ENCODE peak calls at places on chromosomes 5 and 9, in five cellular contexts. C is ovary, I is HepG2, S is stomach, J is hepatocyte. D is an unnamed sample.

GRCh38 chr9:113675475-113675941 is 200.6 kb upstream of the ZNF618 start:
- DNase-seq in C (peak), I (no peak), S (peak), J (no peak), D (no peak)

GRCh38 chr9:131969469-131969989 is 110.1 kb downstream of the MED27 start:
- DNase-seq in C (no peak), I (no peak), S (no peak), J (no peak), D (no peak)

GRCh38 chr5:42005561-42006153 is 80.6 kb downstream of the FBXO4 start:
- DNase-seq in C (no peak), I (peak), S (no peak), J (peak), D (no peak)

GRCh38 chr5:14745753-14746152 is 81.2 kb downstream of the OTULIN start:
- DNase-seq in C (no peak), I (no peak), S (no peak), J (no peak), D (no peak)

GRCh38 chr5:131394128-131394527 is 130.3 kb downstream of the CDC42SE2 start:
- DNase-seq in C (no peak), I (no peak), S (peak), J (peak), D (no peak)

GRCh38 chr5:66963559-66963971 is 233.0 kb downstream of the CD180 start:
- DNase-seq in C (no peak), I (no peak), S (no peak), J (peak), D (no peak)

GRCh38 chr9:106718996-106719395 is 144.0 kb upstream of the ZNF462 start:
- DNase-seq in C (no peak), I (no peak), S (no peak), J (no peak), D (no peak)

GRCh38 chr9:134597041-134597913 is 44.3 kb upstream of the COL5A1 start:
- DNase-seq in C (no peak), I (no peak), S (no peak), J (no peak), D (peak)

GRCh38 chr9:109012009-109012875 is 1.1 kb downstream of the CTNNAL1 start:
- DNase-seq in C (peak), I (peak), S (peak), J (peak), D (peak)

GRCh38 chr5:158718738-158719505 is 380.8 kb downstream of the EBF1 start:
- DNase-seq in C (no peak), I (no peak), S (no peak), J (no peak), D (no peak)

GRCh38 chr5:69224520-69224919 is 10.2 kb upstream of the CDK7 start:
- DNase-seq in C (no peak), I (no peak), S (no peak), J (no peak), D (peak)

GRCh38 chr5:1948663-1949191 is 66.0 kb upstream of the IRX4 start:
- DNase-seq in C (no peak), I (no peak), S (no peak), J (no peak), D (no peak)

GRCh38 chr5:173859315-173860038 is 28.7 kb upstream of the CPEB4 start:
- DNase-seq in C (no peak), I (no peak), S (no peak), J (no peak), D (no peak)

GRCh38 chr5:23704176-23704855 is 196.9 kb downstream of the PRDM9 start:
- DNase-seq in C (no peak), I (no peak), S (no peak), J (no peak), D (no peak)

GRCh38 chr5:138654281-138654867 is 79.2 kb upstream of the HSPA9 start:
- DNase-seq in C (no peak), I (no peak), S (no peak), J (no peak), D (no peak)

GRCh38 chr9:84111726-84112125 is 131.1 kb downstream of the RMI1 start:
- DNase-seq in C (no peak), I (no peak), S (no peak), J (no peak), D (no peak)

GRCh38 chr5:72878854-72879253 is 62.4 kb downstream of the TNPO1 start:
- DNase-seq in C (no peak), I (no peak), S (no peak), J (no peak), D (no peak)

GRCh38 chr5:52692039-52692438 is 95.7 kb upstream of the ITGA1 start:
- DNase-seq in C (no peak), I (no peak), S (no peak), J (no peak), D (no peak)

GRCh38 chr9:125240649-125240999 is 519 bp downstream of the HSPA5 start:
- DNase-seq in C (no peak), I (peak), S (peak), J (no peak), D (no peak)

GRCh38 chr9:2461886-2462285 is 159.7 kb upstream of the VLDLR start:
- DNase-seq in C (no peak), I (no peak), S (no peak), J (no peak), D (no peak)

GRCh38 chr9:128103589-128103962 is 24.0 kb downstream of the PTGES2 start:
- DNase-seq in C (no peak), I (peak), S (no peak), J (peak), D (no peak)

GRCh38 chr5:34930870-34931269 is 1.5 kb downstream of the DNAJC21 start:
- DNase-seq in C (no peak), I (no peak), S (no peak), J (no peak), D (no peak)

GRCh38 chr9:124260769-124261603 is 3.2 kb downstream of the NEK6 start:
- DNase-seq in C (no peak), I (peak), S (peak), J (peak), D (no peak)

GRCh38 chr9:133355881-133356357 is 368 bp downstream of the SURF1 start:
- DNase-seq in C (no peak), I (no peak), S (no peak), J (no peak), D (no peak)

GRCh38 chr5:172492097-172492840 is 37.9 kb upstream of the SH3PXD2B start:
- DNase-seq in C (no peak), I (no peak), S (no peak), J (no peak), D (peak)

GRCh38 chr5:168802337-168802736 is 223.2 kb upstream of the PANK3 start:
- DNase-seq in C (no peak), I (no peak), S (no peak), J (no peak), D (no peak)

GRCh38 chr9:8070779-8071444 is 271.3 kb upstream of the DMAC1 start:
- DNase-seq in C (no peak), I (no peak), S (no peak), J (no peak), D (no peak)

GRCh38 chr5:128303593-128303992 is 220.0 kb downstream of the SLC12A2 start:
- DNase-seq in C (no peak), I (no peak), S (no peak), J (no peak), D (no peak)

GRCh38 chr9:91899611-91900010 is 50.4 kb downstream of the ROR2 start:
- DNase-seq in C (no peak), I (no peak), S (no peak), J (no peak), D (no peak)

GRCh38 chr5:122774861-122775712 is at the start of gene SNX2:
- DNase-seq in C (peak), I (peak), S (peak), J (peak), D (peak)

GRCh38 chr5:122776143-122776542 is 1.3 kb downstream of the SNX2 start:
- DNase-seq in C (no peak), I (no peak), S (no peak), J (no peak), D (no peak)

GRCh38 chr5:122774519-122774860 is 390 bp upstream of the SNX2 start:
- DNase-seq in C (no peak), I (no peak), S (no peak), J (no peak), D (no peak)

GRCh38 chr5:122773615-122774014 is 1.3 kb upstream of the SNX2 start:
- DNase-seq in C (no peak), I (peak), S (no peak), J (no peak), D (no peak)

GRCh38 chr5:122775713-122776084 is 819 bp downstream of the SNX2 start:
- DNase-seq in C (no peak), I (no peak), S (no peak), J (no peak), D (no peak)
- TF ChIP-seq CTCF in C (no peak), I (no peak), S (no peak), J (no peak), D (no peak)

GRCh38 chr5:5932824-5933223 is 445.5 kb downstream of the MED10 start:
- DNase-seq in C (no peak), I (no peak), S (no peak), J (no peak), D (no peak)

GRCh38 chr5:5929231-5929630 is 449.1 kb downstream of the MED10 start:
- DNase-seq in C (no peak), I (no peak), S (no peak), J (no peak), D (no peak)

GRCh38 chr5:5933651-5934050 is 444.7 kb downstream of the MED10 start:
- DNase-seq in C (no peak), I (no peak), S (no peak), J (no peak), D (no peak)
- TF ChIP-seq CTCF in C (no peak), I (peak), S (no peak), J (no peak), D (no peak)

GRCh38 chr5:9832921-9833320 is 202.8 kb upstream of the TAS2R1 start:
- DNase-seq in C (no peak), I (no peak), S (no peak), J (no peak), D (no peak)
- TF ChIP-seq CTCF in C (no peak), I (no peak), S (no peak), J (no peak), D (no peak)

DNA sequence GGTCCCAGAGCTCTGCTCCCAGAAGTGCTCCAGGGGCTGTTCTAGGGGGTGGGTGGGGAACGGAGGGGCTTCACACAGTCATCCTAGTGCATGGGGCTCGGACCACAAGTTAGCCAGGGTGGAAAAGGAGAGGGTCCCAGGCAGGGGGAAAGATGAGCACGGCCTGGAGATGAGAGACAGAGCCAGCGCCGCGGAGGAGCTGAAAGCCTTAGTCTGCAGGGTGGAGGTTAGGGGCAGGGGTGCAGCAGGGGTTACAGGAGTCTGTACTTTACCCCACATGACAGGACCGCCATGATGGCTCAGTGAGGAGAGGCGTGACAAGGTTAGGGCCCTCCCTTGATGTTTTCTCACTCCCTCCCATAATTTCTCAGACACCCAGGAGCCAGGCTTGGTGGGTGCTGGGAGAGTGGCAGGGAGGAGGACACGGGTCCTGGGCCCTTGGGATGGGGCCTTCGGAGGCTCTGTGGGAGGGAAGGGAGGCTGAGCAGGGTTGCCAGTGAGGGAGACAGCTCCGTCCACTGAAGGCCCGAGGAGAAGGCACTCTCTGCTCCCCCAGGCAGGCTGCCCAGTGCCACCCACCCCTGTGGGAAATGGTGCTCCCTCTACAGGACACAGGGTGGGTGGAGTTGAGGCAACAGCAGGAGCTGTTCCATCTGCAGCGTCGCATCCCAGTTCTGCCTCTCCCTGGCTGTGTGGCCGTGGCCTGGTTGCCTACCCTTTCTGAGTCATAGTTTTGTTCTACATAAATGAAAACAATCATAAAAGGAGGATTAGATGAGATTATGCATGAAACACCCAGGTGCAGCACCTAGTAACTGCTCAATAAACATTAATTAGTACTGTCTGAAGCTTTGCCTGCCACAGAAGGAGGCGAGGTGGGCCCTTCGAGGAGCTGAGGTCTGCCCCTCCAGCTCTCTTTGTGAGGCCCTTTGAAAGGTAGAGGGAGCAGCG is 66.2 kb downstream of the NDST1 start:
- DNase-seq in C (no peak), I (peak), S (no peak), J (no peak), D (no peak)
- TF ChIP-seq CTCF in C (no peak), I (peak), S (no peak), J (peak), D (no peak)